ENCODE peak calls at places on chromosomes 11 and 22, in seven cellular contexts. N is globus pallidus, M is kidney tubule cell, X is HuH-7, A is kidney, U is Calu3, C is occipital lobe. L is an unnamed sample.

GRCh38 chr11:64833198-64833502 is 11.3 kb downstream of the CDC42BPG start:
- DNase-seq in M (no peak), C (no peak), A (no peak), X (no peak), N (no peak), U (no peak), L (no peak)

GRCh38 chr22:26430600-26430999 is 1.5 kb downstream of the ASPHD2 start:
- DNase-seq in X (no peak), N (no peak), A (no peak), C (no peak), M (no peak), U (no peak), L (peak)

GRCh38 chr22:23398701-23399366 is 181.3 kb downstream of the IGLL1 start:
- DNase-seq in N (no peak), A (no peak), C (no peak), M (no peak), X (no peak), U (no peak), L (no peak)

GRCh38 chr11:61555051-61555969 is 25.6 kb downstream of the SYT7 start:
- DNase-seq in X (no peak), M (peak), A (no peak), U (no peak), C (no peak), N (no peak), L (peak)

GRCh38 chr11:93767018-93767417 is 17.1 kb upstream of the MED17 start:
- DNase-seq in U (no peak), X (no peak), N (no peak), M (no peak), A (no peak), C (no peak), L (no peak)

GRCh38 chr22:16955678-16956210 is 52.3 kb downstream of the GAB4 start:
- DNase-seq in M (peak), U (no peak), C (no peak), X (no peak), A (no peak), N (peak), L (no peak)

GRCh38 chr11:112355726-112356125 is 95.1 kb upstream of the PLET1 start:
- DNase-seq in C (no peak), X (peak), A (no peak), U (peak), M (no peak), N (no peak), L (peak)

GRCh38 chr22:26139320-26139719 is 29.9 kb upstream of the SEZ6L start:
- DNase-seq in U (no peak), N (peak), C (peak), M (peak), X (no peak), A (no peak), L (peak)

GRCh38 chr22:30205281-30206115 is 41.1 kb downstream of the LIF start:
- DNase-seq in A (peak), X (peak), M (peak), C (no peak), N (no peak), U (no peak), L (peak)

GRCh38 chr11:68371176-68372041 is 59.0 kb downstream of the LRP5 start:
- DNase-seq in N (no peak), X (no peak), U (no peak), M (no peak), A (peak), C (no peak), L (no peak)

GRCh38 chr11:121802542-121802941 is 313.5 kb downstream of the BLID start:
- DNase-seq in C (no peak), U (no peak), A (no peak), X (no peak), N (no peak), M (no peak), L (no peak)

GRCh38 chr11:78168539-78169477 is 19.6 kb downstream of the KCTD21 start:
- DNase-seq in X (no peak), M (no peak), U (no peak), A (peak), N (no peak), C (no peak), L (no peak)

GRCh38 chr11:7892059-7892699 is 38.9 kb downstream of the OR10A6 start:
- DNase-seq in U (no peak), N (no peak), X (no peak), A (no peak), M (peak), C (no peak), L (peak)

GRCh38 chr11:18705651-18706281 is 7.2 kb downstream of the TMEM86A start:
- DNase-seq in M (no peak), N (no peak), X (no peak), A (peak), U (no peak), C (no peak), L (peak)

GRCh38 chr11:75868990-75869389 is 54.0 kb downstream of the UVRAG start:
- DNase-seq in A (no peak), M (no peak), C (no peak), U (no peak), X (no peak), N (no peak), L (no peak)

GRCh38 chr22:36860821-36861659 is at the start of gene NCF4:
- DNase-seq in M (no peak), A (peak), C (peak), N (peak), U (no peak), X (no peak), L (peak)